ENCODE peak calls at places on chromosomes 1 and 21, in seven cellular contexts. One of them, this sample, is unnamed.

GRCh38 chr1:145918992-145919939 is 749 bp upstream of the PEX11B start:
- DNase-seq in fibroblast of lung: peak; percentile 65
- DNase-seq in bronchial epithelial cell: peak; percentile 27
- DNase-seq in adrenal gland: peak; percentile 74
- DNase-seq in nephron progenitor cell: peak; percentile 51
- DNase-seq in neural progenitor cell: peak; percentile 62
- DNase-seq in AG04449: no peak
- DNase-seq in this sample: peak; percentile 49

GRCh38 chr1:2585318-2586092 is 1.1 kb upstream of the PRXL2B start:
- DNase-seq in bronchial epithelial cell: peak; percentile 13
- DNase-seq in AG04449: no peak
- DNase-seq in fibroblast of lung: peak; percentile 35
- DNase-seq in neural progenitor cell: peak; percentile 58
- DNase-seq in nephron progenitor cell: no peak
- DNase-seq in adrenal gland: peak; percentile 74
- DNase-seq in this sample: peak; percentile 24

GRCh38 chr1:3868464-3869006 is 11.3 kb downstream of the DFFB start:
- DNase-seq in bronchial epithelial cell: no peak
- DNase-seq in AG04449: no peak
- DNase-seq in fibroblast of lung: no peak
- DNase-seq in nephron progenitor cell: no peak
- DNase-seq in neural progenitor cell: no peak
- DNase-seq in adrenal gland: no peak
- DNase-seq in this sample: no peak

GRCh38 chr1:187509091-187509490 is 680.3 kb downstream of the PLA2G4A start:
- DNase-seq in AG04449: no peak
- DNase-seq in bronchial epithelial cell: peak; percentile 9
- DNase-seq in neural progenitor cell: no peak
- DNase-seq in nephron progenitor cell: no peak
- DNase-seq in adrenal gland: no peak
- DNase-seq in fibroblast of lung: peak; percentile 20
- DNase-seq in this sample: no peak

GRCh38 chr1:226061793-226062557 is 541 bp upstream of the H3-3A start:
- DNase-seq in AG04449: no peak
- DNase-seq in fibroblast of lung: peak; percentile 79
- DNase-seq in neural progenitor cell: peak; percentile 91
- DNase-seq in bronchial epithelial cell: peak; percentile 52
- DNase-seq in adrenal gland: peak; percentile 81
- DNase-seq in nephron progenitor cell: peak; percentile 88
- DNase-seq in this sample: peak; percentile 66

GRCh38 chr21:40373760-40374159 is 473.2 kb downstream of the DSCAM start:
- DNase-seq in neural progenitor cell: no peak
- DNase-seq in bronchial epithelial cell: peak; percentile 57
- DNase-seq in AG04449: no peak
- DNase-seq in fibroblast of lung: peak; percentile 13
- DNase-seq in nephron progenitor cell: no peak
- DNase-seq in adrenal gland: no peak
- DNase-seq in this sample: peak; percentile 19

GRCh38 chr1:207669469-207670111 is 24.7 kb downstream of the CR1L start:
- DNase-seq in fibroblast of lung: no peak
- DNase-seq in AG04449: no peak
- DNase-seq in bronchial epithelial cell: no peak
- DNase-seq in nephron progenitor cell: no peak
- DNase-seq in neural progenitor cell: no peak
- DNase-seq in adrenal gland: no peak
- DNase-seq in this sample: no peak

GRCh38 chr1:35120458-35121133 is 41.4 kb downstream of the ZMYM1 start:
- DNase-seq in fibroblast of lung: peak; percentile 15
- DNase-seq in AG04449: no peak
- DNase-seq in neural progenitor cell: no peak
- DNase-seq in bronchial epithelial cell: no peak
- DNase-seq in adrenal gland: peak; percentile 35
- DNase-seq in nephron progenitor cell: no peak
- DNase-seq in this sample: no peak

GRCh38 chr1:110535985-110536384 is 17.0 kb upstream of the KCNA10 start:
- DNase-seq in AG04449: no peak
- DNase-seq in neural progenitor cell: no peak
- DNase-seq in bronchial epithelial cell: no peak
- DNase-seq in nephron progenitor cell: no peak
- DNase-seq in adrenal gland: no peak
- DNase-seq in fibroblast of lung: no peak
- DNase-seq in this sample: no peak

GRCh38 chr21:42156690-42157605 is 62.0 kb upstream of the ABCG1 start:
- DNase-seq in adrenal gland: peak; percentile 49
- DNase-seq in fibroblast of lung: no peak
- DNase-seq in neural progenitor cell: peak; percentile 27
- DNase-seq in AG04449: no peak
- DNase-seq in bronchial epithelial cell: no peak
- DNase-seq in nephron progenitor cell: no peak
- DNase-seq in this sample: no peak

GRCh38 chr1:218412181-218412580 is 67.0 kb downstream of the TGFB2 start:
- DNase-seq in adrenal gland: no peak
- DNase-seq in nephron progenitor cell: no peak
- DNase-seq in AG04449: peak; percentile 59
- DNase-seq in neural progenitor cell: no peak
- DNase-seq in fibroblast of lung: peak; percentile 98
- DNase-seq in bronchial epithelial cell: no peak
- DNase-seq in this sample: peak; percentile 57

GRCh38 chr1:43711049-43711448 is 3.7 kb downstream of the ST3GAL3 start:
- DNase-seq in nephron progenitor cell: no peak
- DNase-seq in AG04449: no peak
- DNase-seq in bronchial epithelial cell: peak; percentile 95
- DNase-seq in fibroblast of lung: peak; percentile 87
- DNase-seq in adrenal gland: no peak
- DNase-seq in neural progenitor cell: no peak
- DNase-seq in this sample: peak; percentile 92

GRCh38 chr1:31855038-31855845 is 39.4 kb upstream of the SPOCD1 start:
- DNase-seq in nephron progenitor cell: no peak
- DNase-seq in bronchial epithelial cell: peak; percentile 52
- DNase-seq in adrenal gland: no peak
- DNase-seq in neural progenitor cell: no peak
- DNase-seq in AG04449: peak; percentile 19
- DNase-seq in fibroblast of lung: peak; percentile 68
- DNase-seq in this sample: peak; percentile 50

GRCh38 chr1:222833484-222833883 is 18.6 kb downstream of the DISP1 start:
- DNase-seq in bronchial epithelial cell: no peak
- DNase-seq in nephron progenitor cell: no peak
- DNase-seq in fibroblast of lung: no peak
- DNase-seq in neural progenitor cell: no peak
- DNase-seq in AG04449: no peak
- DNase-seq in adrenal gland: no peak
- DNase-seq in this sample: no peak

GRCh38 chr1:187261637-187262036 is 432.9 kb downstream of the PLA2G4A start:
- DNase-seq in neural progenitor cell: peak; percentile 5
- DNase-seq in nephron progenitor cell: no peak
- DNase-seq in fibroblast of lung: peak; percentile 6
- DNase-seq in AG04449: no peak
- DNase-seq in bronchial epithelial cell: no peak
- DNase-seq in adrenal gland: no peak
- DNase-seq in this sample: no peak

GRCh38 chr1:221315330-221315729 is 426.6 kb downstream of the DUSP10 start:
- DNase-seq in bronchial epithelial cell: peak; percentile 4
- DNase-seq in fibroblast of lung: peak; percentile 85
- DNase-seq in adrenal gland: no peak
- DNase-seq in neural progenitor cell: no peak
- DNase-seq in AG04449: peak; percentile 66
- DNase-seq in nephron progenitor cell: no peak
- DNase-seq in this sample: peak; percentile 72

GRCh38 chr1:206794294-206794908 is 22.1 kb upstream of the IL10 start:
- DNase-seq in nephron progenitor cell: no peak
- DNase-seq in bronchial epithelial cell: no peak
- DNase-seq in adrenal gland: no peak
- DNase-seq in fibroblast of lung: no peak
- DNase-seq in AG04449: no peak
- DNase-seq in neural progenitor cell: no peak
- DNase-seq in this sample: no peak

GRCh38 chr1:9388628-9389184 is 96.0 kb downstream of the SPSB1 start:
- DNase-seq in fibroblast of lung: peak; percentile 56
- DNase-seq in adrenal gland: peak; percentile 72
- DNase-seq in nephron progenitor cell: no peak
- DNase-seq in AG04449: no peak
- DNase-seq in bronchial epithelial cell: no peak
- DNase-seq in neural progenitor cell: no peak
- DNase-seq in this sample: no peak

GRCh38 chr1:84947536-84948410 is 49.1 kb downstream of the MCOLN2 start:
- DNase-seq in adrenal gland: no peak
- DNase-seq in nephron progenitor cell: no peak
- DNase-seq in fibroblast of lung: no peak
- DNase-seq in AG04449: no peak
- DNase-seq in bronchial epithelial cell: peak; percentile 92
- DNase-seq in neural progenitor cell: no peak
- DNase-seq in this sample: no peak

GRCh38 chr1:230163205-230163604 is 96.2 kb downstream of the GALNT2 start:
- DNase-seq in fibroblast of lung: peak; percentile 85
- DNase-seq in neural progenitor cell: no peak
- DNase-seq in nephron progenitor cell: no peak
- DNase-seq in bronchial epithelial cell: peak; percentile 8
- DNase-seq in adrenal gland: peak; percentile 62
- DNase-seq in AG04449: peak; percentile 70
- DNase-seq in this sample: peak; percentile 89

DNA sequence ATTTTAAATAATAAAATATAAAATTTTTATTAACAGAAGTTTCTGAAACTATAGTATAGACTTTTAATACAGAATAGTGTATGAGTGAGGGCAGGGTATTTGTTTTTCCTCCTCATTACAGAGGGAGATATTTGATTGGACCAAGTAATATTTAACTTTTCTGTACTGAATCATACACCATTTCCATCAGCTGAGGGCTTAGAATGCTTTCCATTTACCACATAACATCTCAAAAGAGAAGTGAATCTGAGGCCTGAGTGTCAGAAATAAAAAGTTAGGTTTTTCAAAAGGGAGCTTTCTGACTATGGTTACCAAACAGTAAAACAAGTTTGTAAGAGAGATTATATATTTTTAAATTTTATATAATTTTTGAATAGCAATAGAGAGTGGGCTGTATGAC is 29.5 kb downstream of the TLCD4 start:
- DNase-seq in adrenal gland: no peak
- DNase-seq in nephron progenitor cell: no peak
- DNase-seq in fibroblast of lung: no peak
- DNase-seq in bronchial epithelial cell: no peak
- DNase-seq in AG04449: no peak
- DNase-seq in neural progenitor cell: no peak
- DNase-seq in this sample: no peak
- TF ChIP-seq CTCF in adrenal gland: no peak
- TF ChIP-seq CTCF in nephron progenitor cell: no peak
- TF ChIP-seq CTCF in fibroblast of lung: no peak
- TF ChIP-seq CTCF in bronchial epithelial cell: no peak
- TF ChIP-seq CTCF in AG04449: no peak
- TF ChIP-seq CTCF in neural progenitor cell: no peak
- TF ChIP-seq CTCF in this sample: no peak

GRCh38 chr1:14365226-14365994 is 233.1 kb upstream of the KAZN start:
- DNase-seq in fibroblast of lung: no peak
- DNase-seq in nephron progenitor cell: no peak
- DNase-seq in adrenal gland: no peak
- DNase-seq in bronchial epithelial cell: no peak
- DNase-seq in neural progenitor cell: no peak
- DNase-seq in AG04449: no peak
- DNase-seq in this sample: no peak

GRCh38 chr1:14366361-14367018 is 232.0 kb upstream of the KAZN start:
- DNase-seq in bronchial epithelial cell: no peak
- DNase-seq in nephron progenitor cell: peak; percentile 21
- DNase-seq in fibroblast of lung: peak; percentile 54
- DNase-seq in AG04449: no peak
- DNase-seq in adrenal gland: no peak
- DNase-seq in neural progenitor cell: peak; percentile 60
- DNase-seq in this sample: no peak

GRCh38 chr1:14362331-14362730 is 236.2 kb upstream of the KAZN start:
- DNase-seq in AG04449: no peak
- DNase-seq in fibroblast of lung: peak; percentile 23
- DNase-seq in bronchial epithelial cell: no peak
- DNase-seq in nephron progenitor cell: no peak
- DNase-seq in adrenal gland: no peak
- DNase-seq in neural progenitor cell: no peak
- DNase-seq in this sample: no peak

GRCh38 chr1:14363191-14363590 is 235.3 kb upstream of the KAZN start:
- DNase-seq in bronchial epithelial cell: no peak
- DNase-seq in nephron progenitor cell: no peak
- DNase-seq in fibroblast of lung: peak; percentile 53
- DNase-seq in neural progenitor cell: no peak
- DNase-seq in AG04449: no peak
- DNase-seq in adrenal gland: no peak
- DNase-seq in this sample: no peak

GRCh38 chr1:14363707-14364413 is 234.6 kb upstream of the KAZN start:
- DNase-seq in fibroblast of lung: no peak
- DNase-seq in adrenal gland: no peak
- DNase-seq in bronchial epithelial cell: no peak
- DNase-seq in neural progenitor cell: no peak
- DNase-seq in nephron progenitor cell: no peak
- DNase-seq in AG04449: no peak
- DNase-seq in this sample: no peak
- TF ChIP-seq CTCF in fibroblast of lung: no peak
- TF ChIP-seq CTCF in adrenal gland: no peak
- TF ChIP-seq CTCF in bronchial epithelial cell: no peak
- TF ChIP-seq CTCF in neural progenitor cell: peak; percentile 7
- TF ChIP-seq CTCF in nephron progenitor cell: no peak
- TF ChIP-seq CTCF in AG04449: no peak
- TF ChIP-seq CTCF in this sample: no peak

GRCh38 chr1:228101994-228102790 is 933 bp downstream of the C1orf35 start:
- DNase-seq in bronchial epithelial cell: no peak
- DNase-seq in fibroblast of lung: peak; percentile 21
- DNase-seq in AG04449: no peak
- DNase-seq in adrenal gland: peak; percentile 59
- DNase-seq in nephron progenitor cell: peak; percentile 74
- DNase-seq in neural progenitor cell: peak; percentile 71
- DNase-seq in this sample: no peak
- TF ChIP-seq CTCF in bronchial epithelial cell: peak; percentile 45
- TF ChIP-seq CTCF in fibroblast of lung: peak; percentile 6
- TF ChIP-seq CTCF in AG04449: peak; percentile 27
- TF ChIP-seq CTCF in adrenal gland: no peak
- TF ChIP-seq CTCF in nephron progenitor cell: no peak
- TF ChIP-seq CTCF in neural progenitor cell: peak; percentile 48
- TF ChIP-seq CTCF in this sample: peak; percentile 62

GRCh38 chr1:210143465-210144062 is 89.0 kb upstream of the SERTAD4 start:
- DNase-seq in bronchial epithelial cell: peak; percentile 62
- DNase-seq in nephron progenitor cell: peak; percentile 84
- DNase-seq in AG04449: peak; percentile 23
- DNase-seq in neural progenitor cell: peak; percentile 81
- DNase-seq in adrenal gland: peak; percentile 86
- DNase-seq in fibroblast of lung: peak; percentile 63
- DNase-seq in this sample: peak; percentile 63
- TF ChIP-seq CTCF in bronchial epithelial cell: peak; percentile 48
- TF ChIP-seq CTCF in nephron progenitor cell: peak; percentile 73
- TF ChIP-seq CTCF in AG04449: peak; percentile 39
- TF ChIP-seq CTCF in neural progenitor cell: peak; percentile 86
- TF ChIP-seq CTCF in adrenal gland: peak; percentile 49
- TF ChIP-seq CTCF in fibroblast of lung: peak; percentile 63
- TF ChIP-seq CTCF in this sample: peak; percentile 92

GRCh38 chr21:32921632-32922230 is 104.0 kb upstream of the OLIG2 start:
- DNase-seq in adrenal gland: no peak
- DNase-seq in bronchial epithelial cell: peak; percentile 7
- DNase-seq in neural progenitor cell: peak; percentile 50
- DNase-seq in AG04449: no peak
- DNase-seq in fibroblast of lung: no peak
- DNase-seq in nephron progenitor cell: peak; percentile 24
- DNase-seq in this sample: no peak
- TF ChIP-seq CTCF in adrenal gland: no peak
- TF ChIP-seq CTCF in bronchial epithelial cell: peak; percentile 41
- TF ChIP-seq CTCF in neural progenitor cell: peak; percentile 64
- TF ChIP-seq CTCF in AG04449: peak; percentile 49
- TF ChIP-seq CTCF in fibroblast of lung: no peak
- TF ChIP-seq CTCF in nephron progenitor cell: peak; percentile 19
- TF ChIP-seq CTCF in this sample: peak; percentile 76

This sample was measured in HFFc6.